ENCODE peak calls at places on chromosomes 2 and 18, in four cellular contexts. S is HS-5, Y is NCI-H526 treated with DMSO at 0.1 percent for 48 hours, R is mucosa of gallbladder. X is an unnamed sample.

GRCh38 chr2:238713234-238713832 is 134.6 kb upstream of the TWIST2 start:
- DNase-seq in S (no peak), Y (no peak), R (no peak), X (no peak)

GRCh38 chr2:241925277-241925676 is 55.7 kb downstream of the RTP5 start:
- DNase-seq in S (no peak), Y (no peak), R (no peak), X (no peak)

GRCh38 chr2:42835577-42836371 is 43.4 kb upstream of the HAAO start:
- DNase-seq in S (peak; percentile 98), Y (no peak), R (peak; percentile 37), X (peak; percentile 51)

GRCh38 chr2:149200109-149200520 is 130.3 kb upstream of the LYPD6 start:
- DNase-seq in S (no peak), Y (no peak), R (no peak), X (no peak)

GRCh38 chr2:141329949-141330348 is 800.9 kb downstream of the LRP1B start:
- DNase-seq in S (peak; percentile 31), Y (no peak), R (no peak), X (no peak)

GRCh38 chr2:144194331-144195071 is 325.4 kb downstream of the ZEB2 start:
- DNase-seq in S (no peak), Y (no peak), R (no peak), X (no peak)

GRCh38 chr2:238498691-238499295 is 72.1 kb downstream of the ASB1 start:
- DNase-seq in S (no peak), Y (no peak), R (no peak), X (no peak)

GRCh38 chr18:58512648-58513338 is 116.1 kb downstream of the ALPK2 start:
- DNase-seq in S (no peak), Y (no peak), R (no peak), X (no peak)

GRCh38 chr2:71796174-71796592 is 342.8 kb downstream of the DYSF start:
- DNase-seq in S (peak; percentile 50), Y (no peak), R (no peak), X (no peak)

GRCh38 chr2:231660860-231661259 is 47.5 kb upstream of the PTMA start:
- DNase-seq in S (no peak), Y (no peak), R (no peak), X (no peak)

GRCh38 chr2:5394223-5394622 is 298.0 kb upstream of the SOX11 start:
- DNase-seq in S (no peak), Y (no peak), R (no peak), X (no peak)

GRCh38 chr2:61759718-61760117 is 94.1 kb downstream of the FAM161A start:
- DNase-seq in S (peak; percentile 65), Y (no peak), R (no peak), X (no peak)

GRCh38 chr2:35973132-35973736 is 382.3 kb upstream of the CRIM1 start:
- DNase-seq in S (no peak), Y (peak; percentile 41), R (peak; percentile 52), X (peak; percentile 43)

GRCh38 chr18:9612215-9612830 is 2.0 kb downstream of the PPP4R1 start:
- DNase-seq in S (no peak), Y (peak; percentile 23), R (peak; percentile 35), X (peak; percentile 56)

GRCh38 chr2:38159171-38159570 is 83.2 kb upstream of the CYP1B1 start:
- DNase-seq in S (no peak), Y (no peak), R (no peak), X (no peak)

GRCh38 chr2:43158259-43158880 is 68.0 kb downstream of the ZFP36L2 start:
- DNase-seq in S (peak; percentile 42), Y (no peak), R (peak; percentile 79), X (peak; percentile 74)

GRCh38 chr18:12361770-12362378 is 15.2 kb downstream of the AFG3L2 start:
- DNase-seq in S (no peak), Y (no peak), R (no peak), X (no peak)